ENCODE peak calls at places on chromosomes 4 and X, in six cellular contexts. One of them, this sample, is unnamed.

GRCh38 chrX:39065051-39065871 is 264.0 kb downstream of the MID1IP1 start:
- DNase-seq in AG04449: no peak
- DNase-seq in hypothalamus: peak
- DNase-seq in stimulated activated CD8-positive, alpha-beta memory T cell treated with anti-CD3 and anti-CD28 coated beads, Interleukin-15, amount 100 ng/mL, for 48 hours: no peak
- DNase-seq in activated effector memory CD4-positive, alpha-beta T cell treated with Interleukin-2 at 50 U/mL for 16 hours: no peak
- DNase-seq in frontal cortex: peak
- DNase-seq in this sample: no peak

GRCh38 chr4:2263701-2264321 is 1.9 kb upstream of the MXD4 start:
- DNase-seq in AG04449: no peak
- DNase-seq in hypothalamus: no peak
- DNase-seq in stimulated activated CD8-positive, alpha-beta memory T cell treated with anti-CD3 and anti-CD28 coated beads, Interleukin-15, amount 100 ng/mL, for 48 hours: no peak
- DNase-seq in activated effector memory CD4-positive, alpha-beta T cell treated with Interleukin-2 at 50 U/mL for 16 hours: no peak
- DNase-seq in frontal cortex: no peak
- DNase-seq in this sample: no peak

GRCh38 chrX:84187501-84188319 is at the start of gene RPS6KA6:
- DNase-seq in AG04449: no peak
- DNase-seq in hypothalamus: no peak
- DNase-seq in stimulated activated CD8-positive, alpha-beta memory T cell treated with anti-CD3 and anti-CD28 coated beads, Interleukin-15, amount 100 ng/mL, for 48 hours: no peak
- DNase-seq in activated effector memory CD4-positive, alpha-beta T cell treated with Interleukin-2 at 50 U/mL for 16 hours: no peak
- DNase-seq in frontal cortex: peak
- DNase-seq in this sample: no peak

GRCh38 chrX:120372667-120373370 is 10.9 kb downstream of the ATP1B4 start:
- DNase-seq in AG04449: no peak
- DNase-seq in hypothalamus: no peak
- DNase-seq in stimulated activated CD8-positive, alpha-beta memory T cell treated with anti-CD3 and anti-CD28 coated beads, Interleukin-15, amount 100 ng/mL, for 48 hours: no peak
- DNase-seq in activated effector memory CD4-positive, alpha-beta T cell treated with Interleukin-2 at 50 U/mL for 16 hours: no peak
- DNase-seq in frontal cortex: no peak
- DNase-seq in this sample: no peak

GRCh38 chrX:75273483-75273882 is 402 bp upstream of the UPRT start:
- DNase-seq in AG04449: no peak
- DNase-seq in hypothalamus: no peak
- DNase-seq in stimulated activated CD8-positive, alpha-beta memory T cell treated with anti-CD3 and anti-CD28 coated beads, Interleukin-15, amount 100 ng/mL, for 48 hours: no peak
- DNase-seq in activated effector memory CD4-positive, alpha-beta T cell treated with Interleukin-2 at 50 U/mL for 16 hours: no peak
- DNase-seq in frontal cortex: no peak
- DNase-seq in this sample: no peak

GRCh38 chrX:135985123-135985973 is at the start of gene SLC9A6:
- DNase-seq in AG04449: no peak
- DNase-seq in hypothalamus: peak
- DNase-seq in stimulated activated CD8-positive, alpha-beta memory T cell treated with anti-CD3 and anti-CD28 coated beads, Interleukin-15, amount 100 ng/mL, for 48 hours: peak
- DNase-seq in activated effector memory CD4-positive, alpha-beta T cell treated with Interleukin-2 at 50 U/mL for 16 hours: peak
- DNase-seq in frontal cortex: peak
- DNase-seq in this sample: peak

GRCh38 chr4:67198757-67199156 is 346.5 kb downstream of the CENPC start:
- DNase-seq in AG04449: no peak
- DNase-seq in hypothalamus: no peak
- DNase-seq in stimulated activated CD8-positive, alpha-beta memory T cell treated with anti-CD3 and anti-CD28 coated beads, Interleukin-15, amount 100 ng/mL, for 48 hours: no peak
- DNase-seq in activated effector memory CD4-positive, alpha-beta T cell treated with Interleukin-2 at 50 U/mL for 16 hours: no peak
- DNase-seq in frontal cortex: no peak
- DNase-seq in this sample: no peak

GRCh38 chrX:2427737-2428136 is 73.0 kb downstream of the DHRSX start:
- DNase-seq in AG04449: no peak
- DNase-seq in hypothalamus: no peak
- DNase-seq in stimulated activated CD8-positive, alpha-beta memory T cell treated with anti-CD3 and anti-CD28 coated beads, Interleukin-15, amount 100 ng/mL, for 48 hours: no peak
- DNase-seq in activated effector memory CD4-positive, alpha-beta T cell treated with Interleukin-2 at 50 U/mL for 16 hours: no peak
- DNase-seq in frontal cortex: no peak
- DNase-seq in this sample: no peak

GRCh38 chrX:100417671-100418070 is 7.6 kb upstream of the PCDH19 start:
- DNase-seq in AG04449: no peak
- DNase-seq in hypothalamus: no peak
- DNase-seq in stimulated activated CD8-positive, alpha-beta memory T cell treated with anti-CD3 and anti-CD28 coated beads, Interleukin-15, amount 100 ng/mL, for 48 hours: no peak
- DNase-seq in activated effector memory CD4-positive, alpha-beta T cell treated with Interleukin-2 at 50 U/mL for 16 hours: no peak
- DNase-seq in frontal cortex: no peak
- DNase-seq in this sample: no peak

GRCh38 chr4:7742807-7743158 is 196.9 kb downstream of the AFAP1 start:
- DNase-seq in AG04449: no peak
- DNase-seq in hypothalamus: no peak
- DNase-seq in stimulated activated CD8-positive, alpha-beta memory T cell treated with anti-CD3 and anti-CD28 coated beads, Interleukin-15, amount 100 ng/mL, for 48 hours: no peak
- DNase-seq in activated effector memory CD4-positive, alpha-beta T cell treated with Interleukin-2 at 50 U/mL for 16 hours: no peak
- DNase-seq in frontal cortex: no peak
- DNase-seq in this sample: no peak

GRCh38 chr4:122668241-122668640 is 47.4 kb upstream of the IL21 start:
- DNase-seq in AG04449: peak
- DNase-seq in hypothalamus: no peak
- DNase-seq in stimulated activated CD8-positive, alpha-beta memory T cell treated with anti-CD3 and anti-CD28 coated beads, Interleukin-15, amount 100 ng/mL, for 48 hours: no peak
- DNase-seq in activated effector memory CD4-positive, alpha-beta T cell treated with Interleukin-2 at 50 U/mL for 16 hours: no peak
- DNase-seq in frontal cortex: no peak
- DNase-seq in this sample: no peak